ENCODE peak calls at places on chromosomes 4 and X, in eight cellular contexts. J is heart left ventricle, D is A549, E is adrenal gland, A is tibial nerve, C is sigmoid colon, H is stomach, T is H1. O is an unnamed sample.

GRCh38 chrX:154135458-154136229 is 8.4 kb upstream of the OPN1LW start:
- DNase-seq in A (no peak), T (no peak), E (no peak), H (no peak), D (no peak), J (no peak), C (no peak), O (no peak)

GRCh38 chr4:150217192-150217591 is 138.9 kb downstream of the DCLK2 start:
- DNase-seq in T (no peak), A (no peak), J (no peak), D (no peak), H (no peak), E (no peak), C (no peak), O (no peak)

GRCh38 chr4:148216866-148217814 is 225.1 kb downstream of the NR3C2 start:
- DNase-seq in D (no peak), T (no peak), H (no peak), C (no peak), A (no peak), J (no peak), E (no peak), O (no peak)

GRCh38 chr4:8383016-8383415 is 57.5 kb downstream of the ACOX3 start:
- DNase-seq in T (no peak), D (no peak), A (no peak), J (peak), H (no peak), C (no peak), E (no peak), O (no peak)

GRCh38 chr4:868421-868820 is 42.5 kb upstream of the CPLX1 start:
- DNase-seq in D (no peak), T (no peak), C (no peak), A (no peak), J (no peak), H (no peak), E (no peak), O (no peak)

GRCh38 chr4:80608285-80608980 is 272.9 kb downstream of the CFAP299 start:
- DNase-seq in A (no peak), H (no peak), D (no peak), J (no peak), E (no peak), C (no peak), T (no peak), O (no peak)

GRCh38 chrX:112571388-112571787 is 108.3 kb downstream of the LHFPL1 start:
- DNase-seq in J (no peak), E (no peak), A (no peak), T (no peak), D (no peak), H (no peak), C (no peak), O (no peak)

GRCh38 chr4:115548123-115548522 is 434.7 kb upstream of the NDST4 start:
- DNase-seq in T (no peak), D (no peak), C (no peak), J (no peak), H (no peak), E (no peak), A (no peak), O (no peak)

GRCh38 chr4:98780111-98780549 is 121.7 kb upstream of the TSPAN5 start:
- DNase-seq in A (no peak), E (no peak), J (no peak), D (no peak), C (no peak), H (no peak), T (no peak), O (no peak)

GRCh38 chrX:139851730-139852129 is 81.1 kb downstream of the ATP11C start:
- DNase-seq in T (no peak), C (no peak), H (no peak), A (no peak), E (no peak), D (no peak), J (no peak), O (no peak)

GRCh38 chrX:53160297-53160983 is 64.6 kb downstream of the KDM5C start:
- DNase-seq in E (no peak), A (no peak), T (no peak), D (no peak), J (no peak), H (no peak), C (no peak), O (no peak)

GRCh38 chr4:76293705-76294274 is 12.7 kb upstream of the STBD1 start:
- DNase-seq in T (no peak), E (no peak), C (no peak), H (no peak), A (no peak), J (no peak), D (no peak), O (no peak)

GRCh38 chr4:38831653-38832052 is 25.0 kb downstream of the TLR6 start:
- DNase-seq in E (no peak), J (no peak), D (no peak), A (no peak), T (no peak), H (no peak), C (no peak), O (no peak)

GRCh38 chrX:848366-848765 is 217.8 kb downstream of the SHOX start:
- DNase-seq in H (no peak), D (no peak), A (no peak), J (no peak), C (no peak), E (no peak), T (no peak), O (no peak)

GRCh38 chr4:139734875-139735380 is 69.3 kb downstream of the MGST2 start:
- DNase-seq in D (no peak), A (peak), H (peak), C (peak), E (peak), J (peak), T (peak), O (peak)

GRCh38 chr4:10746371-10747143 is 62.0 kb upstream of the CLNK start:
- DNase-seq in J (peak), H (no peak), A (no peak), E (no peak), T (no peak), D (no peak), C (no peak), O (no peak)

GRCh38 chr4:147518086-147518485 is 37.2 kb downstream of the EDNRA start:
- DNase-seq in C (no peak), E (no peak), D (no peak), A (no peak), T (no peak), J (no peak), H (no peak), O (no peak)

GRCh38 chrX:78708171-78708570 is 39.3 kb upstream of the LPAR4 start:
- DNase-seq in H (no peak), T (peak), C (no peak), E (no peak), J (no peak), D (peak), A (no peak), O (no peak)

GRCh38 chr4:60805500-60806313 is 394.4 kb upstream of the ADGRL3 start:
- DNase-seq in D (no peak), E (no peak), H (no peak), A (no peak), C (no peak), T (no peak), J (no peak), O (no peak)

GRCh38 chrX:70171636-70172035 is 5.6 kb upstream of the DGAT2L6 start:
- DNase-seq in D (no peak), A (no peak), J (no peak), C (no peak), H (no peak), T (no peak), E (no peak), O (no peak)

GRCh38 chr4:158239196-158239595 is 28.9 kb downstream of the TMEM144 start:
- DNase-seq in H (no peak), D (no peak), J (no peak), E (no peak), T (no peak), C (no peak), A (no peak), O (no peak)

GRCh38 chr4:158236304-158237030 is 26.2 kb downstream of the TMEM144 start:
- DNase-seq in H (no peak), D (no peak), J (peak), A (no peak), C (no peak), E (peak), T (no peak), O (no peak)

GRCh38 chr4:158243071-158243470 is 32.8 kb downstream of the TMEM144 start:
- DNase-seq in C (no peak), A (no peak), E (no peak), T (no peak), J (no peak), D (no peak), H (no peak), O (no peak)

GRCh38 chr4:158238574-158238973 is 28.3 kb downstream of the TMEM144 start:
- DNase-seq in A (no peak), C (no peak), H (no peak), E (no peak), D (no peak), T (no peak), J (no peak), O (no peak)
- H3K27ac ChIP-seq in A (no peak), C (no peak), H (no peak), E (no peak), D (no peak), T (no peak), J (no peak), O (no peak)

DNA sequence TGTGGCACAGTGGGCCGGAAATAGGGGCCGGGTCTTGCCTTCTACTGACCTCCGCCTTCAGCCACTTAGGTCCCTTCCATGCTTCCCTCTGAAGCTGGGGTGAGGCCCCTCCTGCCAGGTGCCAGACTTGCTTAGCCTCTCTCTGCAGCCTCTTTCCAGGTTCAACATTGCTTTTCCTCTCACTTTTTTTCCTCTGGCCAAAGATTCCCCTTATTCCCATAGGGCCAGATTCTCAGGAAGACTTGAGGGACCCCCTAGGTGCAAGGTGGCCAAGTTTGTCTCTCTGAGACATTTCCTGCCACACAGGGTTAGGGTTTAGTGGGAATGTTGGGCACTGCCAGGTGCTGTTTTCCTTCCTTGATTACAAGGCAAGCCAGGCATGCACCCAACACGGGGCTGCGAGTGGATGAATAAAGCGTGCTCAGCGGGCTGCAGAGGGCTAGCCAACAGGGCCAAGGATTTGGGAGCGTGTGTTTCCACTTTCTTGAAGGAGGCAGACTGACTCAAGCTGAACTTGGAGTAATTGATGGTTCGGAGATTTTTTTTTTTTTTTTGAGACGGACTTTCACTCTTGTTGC is 7.6 kb upstream of the GJB1 start:
- DNase-seq in A (no peak), E (no peak), T (no peak), H (peak), C (no peak), D (no peak), J (no peak), O (no peak)
- TF ChIP-seq POLR2A in A (no peak), E (no peak), T (no peak), H (no peak), C (no peak), D (no peak), J (no peak), O (no peak)

GRCh38 chr4:85398276-85398675 is 76.7 kb upstream of the ARHGAP24 start:
- DNase-seq in J (peak), T (no peak), E (no peak), H (no peak), C (no peak), A (no peak), D (no peak), O (peak)
- H3K27ac ChIP-seq in J (no peak), T (no peak), E (no peak), H (no peak), C (no peak), A (no peak), D (no peak), O (no peak)

GRCh38 chrX:71365876-71366673 is at the start of gene TAF1:
- DNase-seq in A (peak), D (peak), H (peak), J (peak), C (peak), E (peak), T (peak), O (peak)
- TF ChIP-seq POLR2A in A (no peak), D (peak), H (no peak), J (peak), C (peak), E (peak), T (peak), O (peak)

DNA sequence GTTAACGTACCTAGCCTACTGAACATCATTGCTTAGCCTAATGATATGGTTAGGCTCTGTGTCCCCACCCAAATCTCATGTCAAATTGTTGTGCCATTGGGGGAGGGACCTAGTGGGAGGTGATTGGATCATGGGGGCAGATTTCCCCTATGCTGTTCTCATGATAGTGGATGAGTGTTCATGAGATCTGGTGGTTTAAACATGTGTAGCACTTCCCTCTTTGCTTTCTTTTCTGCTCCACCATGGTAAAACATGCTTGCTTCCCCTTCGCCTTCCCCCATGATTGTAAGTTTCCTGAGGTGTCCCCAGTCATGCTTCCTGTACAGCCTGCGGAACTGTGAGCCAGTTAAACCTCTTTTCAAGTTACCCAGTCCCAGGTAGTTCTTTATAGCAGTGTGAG is 102.6 kb downstream of the RAPGEF2 start:
- DNase-seq in E (no peak), A (no peak), J (no peak), D (no peak), T (no peak), H (no peak), C (no peak), O (no peak)
- H3K27ac ChIP-seq in E (no peak), A (no peak), J (peak), D (no peak), T (no peak), H (no peak), C (no peak), O (no peak)